ENCODE peak calls at places on chromosome 2, in ten cellular contexts. One of them, this sample, is unnamed.

GRCh38 chr2:97957432-97958183 is 38.1 kb downstream of the TMEM131 start:
- DNase-seq in naive thymus-derived CD4-positive, alpha-beta T cell: no peak
- DNase-seq in HT-29: no peak
- DNase-seq in AG09309: no peak
- DNase-seq in NCI-H1417 treated with DMSO at 0.1 percent for 48 hours: no peak
- DNase-seq in NK-92 treated with Interleukin-12 subunit alpha and Interleukin-12 subunit beta, amount 100 ng/mL, for 24 hours: no peak
- DNase-seq in D341Med: no peak
- DNase-seq in activated T-cell treated with anti-CD3 and anti-CD28 coated beads, Interleukin-2, amount 50 U/mL, for 1 hour: no peak
- DNase-seq in HL-60: no peak
- DNase-seq in mesendoderm: peak
- DNase-seq in this sample: no peak

GRCh38 chr2:16135196-16135912 is 195.0 kb downstream of the MYCN start:
- DNase-seq in mesendoderm: no peak
- DNase-seq in NCI-H1417 treated with DMSO at 0.1 percent for 48 hours: no peak
- DNase-seq in HT-29: no peak
- DNase-seq in naive thymus-derived CD4-positive, alpha-beta T cell: no peak
- DNase-seq in AG09309: no peak
- DNase-seq in HL-60: no peak
- DNase-seq in activated T-cell treated with anti-CD3 and anti-CD28 coated beads, Interleukin-2, amount 50 U/mL, for 1 hour: no peak
- DNase-seq in D341Med: no peak
- DNase-seq in NK-92 treated with Interleukin-12 subunit alpha and Interleukin-12 subunit beta, amount 100 ng/mL, for 24 hours: no peak
- DNase-seq in this sample: no peak

GRCh38 chr2:181258761-181259160 is 198.4 kb upstream of the ITGA4 start:
- DNase-seq in mesendoderm: no peak
- DNase-seq in NK-92 treated with Interleukin-12 subunit alpha and Interleukin-12 subunit beta, amount 100 ng/mL, for 24 hours: no peak
- DNase-seq in NCI-H1417 treated with DMSO at 0.1 percent for 48 hours: no peak
- DNase-seq in AG09309: peak
- DNase-seq in HT-29: no peak
- DNase-seq in D341Med: no peak
- DNase-seq in HL-60: no peak
- DNase-seq in naive thymus-derived CD4-positive, alpha-beta T cell: no peak
- DNase-seq in activated T-cell treated with anti-CD3 and anti-CD28 coated beads, Interleukin-2, amount 50 U/mL, for 1 hour: no peak
- DNase-seq in this sample: no peak

GRCh38 chr2:110114007-110114591 is 1.5 kb downstream of the MALL start:
- DNase-seq in activated T-cell treated with anti-CD3 and anti-CD28 coated beads, Interleukin-2, amount 50 U/mL, for 1 hour: no peak
- DNase-seq in HT-29: peak
- DNase-seq in NK-92 treated with Interleukin-12 subunit alpha and Interleukin-12 subunit beta, amount 100 ng/mL, for 24 hours: no peak
- DNase-seq in D341Med: no peak
- DNase-seq in HL-60: no peak
- DNase-seq in NCI-H1417 treated with DMSO at 0.1 percent for 48 hours: no peak
- DNase-seq in mesendoderm: peak
- DNase-seq in AG09309: no peak
- DNase-seq in naive thymus-derived CD4-positive, alpha-beta T cell: no peak
- DNase-seq in this sample: peak

GRCh38 chr2:109030870-109031480 is 42.0 kb upstream of the EDAR start:
- DNase-seq in activated T-cell treated with anti-CD3 and anti-CD28 coated beads, Interleukin-2, amount 50 U/mL, for 1 hour: peak
- DNase-seq in NCI-H1417 treated with DMSO at 0.1 percent for 48 hours: no peak
- DNase-seq in naive thymus-derived CD4-positive, alpha-beta T cell: peak
- DNase-seq in HT-29: no peak
- DNase-seq in mesendoderm: peak
- DNase-seq in D341Med: no peak
- DNase-seq in AG09309: no peak
- DNase-seq in HL-60: no peak
- DNase-seq in NK-92 treated with Interleukin-12 subunit alpha and Interleukin-12 subunit beta, amount 100 ng/mL, for 24 hours: no peak
- DNase-seq in this sample: peak

GRCh38 chr2:36413218-36413617 is 57.6 kb downstream of the CRIM1 start:
- DNase-seq in NK-92 treated with Interleukin-12 subunit alpha and Interleukin-12 subunit beta, amount 100 ng/mL, for 24 hours: no peak
- DNase-seq in HL-60: no peak
- DNase-seq in mesendoderm: no peak
- DNase-seq in HT-29: no peak
- DNase-seq in D341Med: no peak
- DNase-seq in naive thymus-derived CD4-positive, alpha-beta T cell: no peak
- DNase-seq in AG09309: no peak
- DNase-seq in activated T-cell treated with anti-CD3 and anti-CD28 coated beads, Interleukin-2, amount 50 U/mL, for 1 hour: no peak
- DNase-seq in NCI-H1417 treated with DMSO at 0.1 percent for 48 hours: no peak
- DNase-seq in this sample: no peak

GRCh38 chr2:43324589-43325447 is 98.4 kb upstream of the ZFP36L2 start:
- DNase-seq in AG09309: no peak
- DNase-seq in D341Med: no peak
- DNase-seq in NK-92 treated with Interleukin-12 subunit alpha and Interleukin-12 subunit beta, amount 100 ng/mL, for 24 hours: no peak
- DNase-seq in naive thymus-derived CD4-positive, alpha-beta T cell: no peak
- DNase-seq in activated T-cell treated with anti-CD3 and anti-CD28 coated beads, Interleukin-2, amount 50 U/mL, for 1 hour: no peak
- DNase-seq in NCI-H1417 treated with DMSO at 0.1 percent for 48 hours: no peak
- DNase-seq in HL-60: no peak
- DNase-seq in mesendoderm: no peak
- DNase-seq in HT-29: no peak
- DNase-seq in this sample: no peak

GRCh38 chr2:176473177-176473576 is 203.9 kb downstream of the MTX2 start:
- DNase-seq in HL-60: no peak
- DNase-seq in NCI-H1417 treated with DMSO at 0.1 percent for 48 hours: no peak
- DNase-seq in mesendoderm: no peak
- DNase-seq in AG09309: no peak
- DNase-seq in naive thymus-derived CD4-positive, alpha-beta T cell: no peak
- DNase-seq in NK-92 treated with Interleukin-12 subunit alpha and Interleukin-12 subunit beta, amount 100 ng/mL, for 24 hours: no peak
- DNase-seq in HT-29: no peak
- DNase-seq in D341Med: peak
- DNase-seq in activated T-cell treated with anti-CD3 and anti-CD28 coated beads, Interleukin-2, amount 50 U/mL, for 1 hour: no peak
- DNase-seq in this sample: no peak

GRCh38 chr2:20618886-20619521 is 31.9 kb downstream of the HS1BP3 start:
- DNase-seq in HL-60: no peak
- DNase-seq in NK-92 treated with Interleukin-12 subunit alpha and Interleukin-12 subunit beta, amount 100 ng/mL, for 24 hours: no peak
- DNase-seq in NCI-H1417 treated with DMSO at 0.1 percent for 48 hours: no peak
- DNase-seq in AG09309: no peak
- DNase-seq in naive thymus-derived CD4-positive, alpha-beta T cell: no peak
- DNase-seq in activated T-cell treated with anti-CD3 and anti-CD28 coated beads, Interleukin-2, amount 50 U/mL, for 1 hour: no peak
- DNase-seq in D341Med: no peak
- DNase-seq in HT-29: peak
- DNase-seq in mesendoderm: no peak
- DNase-seq in this sample: peak

GRCh38 chr2:33839791-33840190 is 240.7 kb upstream of the FAM98A start:
- DNase-seq in naive thymus-derived CD4-positive, alpha-beta T cell: no peak
- DNase-seq in NK-92 treated with Interleukin-12 subunit alpha and Interleukin-12 subunit beta, amount 100 ng/mL, for 24 hours: no peak
- DNase-seq in AG09309: no peak
- DNase-seq in D341Med: no peak
- DNase-seq in HL-60: no peak
- DNase-seq in HT-29: no peak
- DNase-seq in activated T-cell treated with anti-CD3 and anti-CD28 coated beads, Interleukin-2, amount 50 U/mL, for 1 hour: no peak
- DNase-seq in mesendoderm: no peak
- DNase-seq in NCI-H1417 treated with DMSO at 0.1 percent for 48 hours: no peak
- DNase-seq in this sample: no peak

GRCh38 chr2:136006658-136007057 is 21.2 kb upstream of the DARS1 start:
- DNase-seq in NK-92 treated with Interleukin-12 subunit alpha and Interleukin-12 subunit beta, amount 100 ng/mL, for 24 hours: no peak
- DNase-seq in HL-60: no peak
- DNase-seq in naive thymus-derived CD4-positive, alpha-beta T cell: no peak
- DNase-seq in NCI-H1417 treated with DMSO at 0.1 percent for 48 hours: no peak
- DNase-seq in HT-29: no peak
- DNase-seq in D341Med: no peak
- DNase-seq in activated T-cell treated with anti-CD3 and anti-CD28 coated beads, Interleukin-2, amount 50 U/mL, for 1 hour: no peak
- DNase-seq in mesendoderm: peak
- DNase-seq in AG09309: no peak
- DNase-seq in this sample: no peak

This sample was measured in suprapubic skin.